ENCODE peak calls at places on chromosomes 4 and X, in four cellular contexts. D, I, N and X are unnamed samples.

GRCh38 chr4:55499495-55499894 is 47.2 kb downstream of the CLOCK start:
- DNase-seq in D (no peak), I (no peak), N (no peak), X (no peak)

GRCh38 chr4:25113915-25114904 is 46.0 kb downstream of the SEPSECS start:
- DNase-seq in I (no peak), D (no peak), N (peak; percentile 40), X (no peak)

GRCh38 chrX:64805683-64806082 is 170.6 kb downstream of the ZC4H2 start:
- DNase-seq in D (no peak), I (no peak), N (no peak), X (no peak)

GRCh38 chrX:63418211-63418610 is 67.1 kb upstream of the SPIN4 start:
- DNase-seq in D (no peak), N (no peak), I (no peak), X (no peak)

GRCh38 chr4:172683016-172683415 is 485.6 kb upstream of the GALNT7 start:
- DNase-seq in N (peak; percentile 31), I (no peak), D (no peak), X (no peak)

GRCh38 chr4:17132226-17132625 is 233.8 kb upstream of the LDB2 start:
- DNase-seq in N (no peak), D (no peak), I (no peak), X (no peak)

GRCh38 chr4:185186769-185187168 is 17.0 kb downstream of the CFAP97 start:
- DNase-seq in D (no peak), I (no peak), N (no peak), X (no peak)

GRCh38 chr4:108829981-108830492 is 67.2 kb upstream of the ETNPPL start:
- DNase-seq in N (no peak), D (no peak), I (no peak), X (no peak)

GRCh38 chr4:54683616-54684346 is 26.0 kb downstream of the KIT start:
- DNase-seq in N (no peak), D (peak; percentile 14), I (peak; percentile 43), X (no peak)

GRCh38 chr4:36374836-36375511 is 93.6 kb downstream of the DTHD1 start:
- DNase-seq in I (no peak), D (no peak), N (no peak), X (no peak)

GRCh38 chrX:129663171-129663570 is 8.4 kb upstream of the APLN start:
- DNase-seq in I (no peak), D (no peak), N (no peak), X (no peak)

GRCh38 chrX:1244164-1245076 is 24.2 kb upstream of the CSF2RA start:
- DNase-seq in D (no peak), N (no peak), I (no peak), X (no peak)

GRCh38 chrX:123959281-123960063 is 2.0 kb upstream of the STAG2 start:
- DNase-seq in N (no peak), I (peak; percentile 23), D (no peak), X (no peak)

GRCh38 chr4:54226399-54227260 is 2.5 kb upstream of the PDGFRA start:
- DNase-seq in I (no peak), N (no peak), D (no peak), X (no peak)

GRCh38 chrX:105375816-105376215 is 155.3 kb upstream of the TEX13A start:
- DNase-seq in N (no peak), D (no peak), I (no peak), X (no peak)

GRCh38 chr4:40046311-40046980 is 10.2 kb upstream of the N4BP2 start:
- DNase-seq in I (peak; percentile 52), D (no peak), N (no peak), X (no peak)

GRCh38 chr4:183478926-183479325 is 25.9 kb upstream of the ING2 start:
- DNase-seq in D (no peak), N (no peak), I (no peak), X (no peak)

GRCh38 chr4:87566276-87566675 is 37.1 kb upstream of the SPARCL1 start:
- DNase-seq in D (no peak), I (no peak), N (no peak), X (no peak)

GRCh38 chr4:41472098-41472497 is 65.9 kb upstream of the LIMCH1 start:
- DNase-seq in I (no peak), D (no peak), N (no peak), X (no peak)

GRCh38 chr4:10180927-10181744 is 64.5 kb upstream of the WDR1 start:
- DNase-seq in D (no peak), I (peak; percentile 27), N (no peak), X (no peak)